ENCODE peak calls at places on chromosomes 4 and X, in six cellular contexts. S is IMR-90, Y is cardiac fibroblast, Z is fibroblast of lung, O is gastrocnemius medialis, N is fibroblast of mammary gland. I is an unnamed sample.

GRCh38 chr4:168713193-168713592 is 216.3 kb downstream of the PALLD start:
- DNase-seq in S (no peak), Y (no peak), Z (no peak), O (no peak), N (no peak), I (no peak)

GRCh38 chr4:69823481-69824186 is 36.3 kb downstream of the SULT1E1 start:
- DNase-seq in S (peak), Y (peak), Z (no peak), O (no peak), N (peak), I (no peak)

GRCh38 chr4:77697860-77698599 is 92.4 kb downstream of the CXCL13 start:
- DNase-seq in S (peak), Y (peak), Z (peak), O (peak), N (peak), I (peak)

GRCh38 chr4:83207497-83208105 is 77.0 kb downstream of the COQ2 start:
- DNase-seq in S (peak), Y (peak), Z (peak), O (no peak), N (no peak), I (no peak)

GRCh38 chr4:148060264-148061138 is 328.6 kb downstream of the ARHGAP10 start:
- DNase-seq in S (no peak), Y (no peak), Z (no peak), O (peak), N (no peak), I (no peak)

GRCh38 chr4:21476753-21477152 is 471.8 kb downstream of the KCNIP4 start:
- DNase-seq in S (no peak), Y (peak), Z (no peak), O (no peak), N (peak), I (no peak)

GRCh38 chrX:69556094-69557011 is 52.2 kb downstream of the NALF2 start:
- DNase-seq in S (no peak), Y (peak), Z (no peak), O (peak), N (peak), I (peak)

GRCh38 chr4:108533245-108533844 is 87.0 kb upstream of the RPL34 start:
- DNase-seq in S (no peak), Y (peak), Z (peak), O (no peak), N (no peak), I (no peak)

GRCh38 chr4:138537739-138538138 is 295.6 kb upstream of the SLC7A11 start:
- DNase-seq in S (peak), Y (no peak), Z (no peak), O (no peak), N (no peak), I (no peak)

GRCh38 chrX:56797966-56798711 is 69.1 kb downstream of the NBDY start:
- DNase-seq in S (no peak), Y (peak), Z (peak), O (peak), N (no peak), I (no peak)

GRCh38 chr4:10100734-10101216 is 15.8 kb downstream of the WDR1 start:
- DNase-seq in S (no peak), Y (peak), Z (no peak), O (peak), N (no peak), I (no peak)
- H3K4me3 ChIP-seq in S (no peak), Y (no peak), Z (no peak), O (no peak), N (no peak), I (no peak)

GRCh38 chr4:87529187-87529586 is at the start of gene SPARCL1:
- DNase-seq in S (no peak), Y (no peak), Z (no peak), O (peak), N (peak), I (no peak)

GRCh38 chr4:87532109-87532508 is 2.9 kb upstream of the SPARCL1 start:
- DNase-seq in S (no peak), Y (peak), Z (no peak), O (no peak), N (no peak), I (no peak)

GRCh38 chr4:87527446-87528240 is 1.5 kb downstream of the SPARCL1 start:
- DNase-seq in S (no peak), Y (peak), Z (peak), O (no peak), N (peak), I (no peak)

GRCh38 chr4:87532907-87533306 is 3.7 kb upstream of the SPARCL1 start:
- DNase-seq in S (no peak), Y (no peak), Z (no peak), O (no peak), N (no peak), I (no peak)

DNA sequence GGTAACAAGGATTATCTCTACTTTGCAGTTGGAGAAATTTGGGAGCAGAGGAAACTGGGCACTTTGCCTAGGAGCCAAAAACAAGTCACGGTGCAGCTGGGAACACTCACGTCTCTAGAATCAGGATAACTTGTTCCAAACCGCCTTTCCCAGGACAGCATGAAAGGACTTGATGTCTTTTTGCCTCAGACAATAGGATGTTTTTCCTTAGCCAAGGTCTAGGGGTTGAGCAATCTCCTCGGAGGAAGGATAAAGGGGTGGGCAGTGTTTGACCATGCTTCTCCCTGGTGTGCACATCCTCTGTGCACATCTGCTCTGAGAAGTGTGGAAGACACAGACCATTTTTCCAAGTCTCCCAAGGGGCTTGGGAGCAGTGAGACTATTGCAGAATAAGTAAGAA is 1.7 kb upstream of the SPARCL1 start:
- DNase-seq in S (peak), Y (peak), Z (peak), O (peak), N (peak), I (peak)
- H3K4me3 ChIP-seq in S (no peak), Y (no peak), Z (no peak), O (peak), N (no peak), I (no peak)

GRCh38 chr4:121100093-121100775 is 27.9 kb upstream of the NDNF start:
- DNase-seq in S (no peak), Y (no peak), Z (no peak), O (no peak), N (no peak), I (no peak)
- H3K4me3 ChIP-seq in S (no peak), Y (no peak), Z (no peak), O (no peak), N (no peak), I (no peak)

GRCh38 chrX:154411322-154411980 is at the start of gene TAFAZZIN:
- DNase-seq in S (peak), Y (peak), Z (peak), O (peak), N (peak), I (no peak)
- H3K4me3 ChIP-seq in S (peak), Y (peak), Z (peak), O (peak), N (peak), I (peak)

GRCh38 chr4:187335339-187335738 is 611.7 kb upstream of the FAT1 start:
- DNase-seq in S (no peak), Y (no peak), Z (no peak), O (no peak), N (no peak), I (no peak)

GRCh38 chr4:187333151-187333550 is 609.5 kb upstream of the FAT1 start:
- DNase-seq in S (peak), Y (peak), Z (peak), O (no peak), N (no peak), I (no peak)
- H3K4me3 ChIP-seq in S (no peak), Y (no peak), Z (no peak), O (no peak), N (no peak), I (no peak)

I was measured in skeletal muscle cell.